ENCODE peak calls at places on chromosomes 1 and 21, in nine cellular contexts. A is ovary, V is tibial nerve, L is transverse colon, N is suprapubic skin, F is GM12878, E is sigmoid colon, O is stomach, J is HepG2. S is an unnamed sample.

GRCh38 chr1:3084154-3084553 is 15.2 kb downstream of the PRDM16 start:
- DNase-seq in A (no peak), V (no peak), L (no peak), N (no peak), F (no peak), E (no peak), O (no peak), J (no peak), S (no peak)

GRCh38 chr1:236699366-236699765 is 13.1 kb downstream of the ACTN2 start:
- DNase-seq in A (no peak), V (no peak), L (no peak), N (no peak), F (no peak), E (no peak), O (no peak), J (no peak), S (no peak)

GRCh38 chr21:46551636-46552241 is 53.1 kb downstream of the S100B start:
- DNase-seq in A (no peak), V (no peak), L (no peak), N (no peak), F (no peak), E (peak; percentile 70), O (peak; percentile 29), J (no peak), S (peak; percentile 77)

GRCh38 chr1:152411144-152411543 is 2.9 kb downstream of the CRNN start:
- DNase-seq in A (no peak), V (no peak), L (no peak), N (no peak), F (no peak), E (peak; percentile 73), O (no peak), J (no peak), S (no peak)

GRCh38 chr1:8408151-8408839 is 90.4 kb downstream of the SLC45A1 start:
- DNase-seq in A (peak; percentile 82), V (no peak), L (peak; percentile 82), N (peak; percentile 85), F (no peak), E (peak; percentile 93), O (peak; percentile 85), J (no peak), S (no peak)

GRCh38 chr1:45470306-45470798 is 20.6 kb downstream of the TESK2 start:
- DNase-seq in A (no peak), V (no peak), L (no peak), N (no peak), F (peak; percentile 72), E (no peak), O (no peak), J (no peak), S (no peak)

GRCh38 chr1:174052621-174053020 is 30.5 kb upstream of the RC3H1 start:
- DNase-seq in A (no peak), V (no peak), L (no peak), N (no peak), F (no peak), E (no peak), O (no peak), J (no peak), S (no peak)

GRCh38 chr21:37208056-37208705 is 59.0 kb downstream of the VPS26C start:
- DNase-seq in A (no peak), V (peak; percentile 37), L (peak; percentile 51), N (no peak), F (peak; percentile 68), E (no peak), O (peak; percentile 62), J (peak; percentile 13), S (peak; percentile 89)

GRCh38 chr1:15618685-15619525 is 1.6 kb downstream of the DDI2 start:
- DNase-seq in A (no peak), V (no peak), L (no peak), N (no peak), F (no peak), E (no peak), O (no peak), J (peak; percentile 94), S (no peak)

GRCh38 chr21:29477941-29478340 is 179.2 kb downstream of the BACH1 start:
- DNase-seq in A (no peak), V (no peak), L (no peak), N (no peak), F (no peak), E (no peak), O (no peak), J (no peak), S (no peak)

GRCh38 chr1:79373481-79374132 is 367.1 kb upstream of the ADGRL4 start:
- DNase-seq in A (no peak), V (no peak), L (no peak), N (no peak), F (no peak), E (no peak), O (peak; percentile 43), J (no peak), S (peak; percentile 21)

GRCh38 chr1:40768146-40768990 is 15.2 kb upstream of the KCNQ4 start:
- DNase-seq in A (no peak), V (no peak), L (no peak), N (no peak), F (no peak), E (no peak), O (no peak), J (no peak), S (no peak)

GRCh38 chr1:203173156-203173555 is 2.5 kb downstream of the MYBPH start:
- DNase-seq in A (peak; percentile 14), V (no peak), L (no peak), N (no peak), F (no peak), E (no peak), O (no peak), J (no peak), S (no peak)

DNA sequence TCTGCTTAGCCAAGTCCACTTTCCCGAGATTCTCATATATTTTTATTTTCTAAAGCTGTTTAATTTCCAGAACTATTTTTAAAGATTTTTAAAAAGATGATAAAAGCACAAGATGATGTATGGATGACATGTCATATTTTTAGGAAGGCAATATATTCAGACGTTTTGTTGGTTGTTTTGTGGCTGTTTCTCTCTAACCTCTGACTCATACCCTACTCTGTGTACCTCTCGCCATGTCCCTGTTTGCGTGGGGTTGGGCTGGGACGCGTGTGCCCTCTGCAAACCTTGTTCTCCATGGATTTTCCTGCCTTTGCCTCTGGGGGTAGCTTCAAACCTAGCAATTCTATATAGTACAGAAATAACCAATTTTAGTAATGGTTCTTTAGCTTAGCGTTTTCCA is 132.0 kb downstream of the GALNT2 start:
- DNase-seq in A (no peak), V (no peak), L (no peak), N (no peak), F (no peak), E (no peak), O (peak; percentile 24), J (no peak), S (no peak)
- TF ChIP-seq EP300 in A (no peak), V (no peak), L (no peak), N (no peak), F (no peak), E (no peak), O (no peak), J (no peak), S (no peak)

GRCh38 chr1:222263791-222264190 is 284.1 kb downstream of the HHIPL2 start:
- DNase-seq in A (no peak), V (no peak), L (no peak), N (no peak), F (no peak), E (no peak), O (no peak), J (no peak), S (no peak)

GRCh38 chr1:222266223-222267215 is 281.4 kb downstream of the HHIPL2 start:
- DNase-seq in A (peak; percentile 54), V (no peak), L (no peak), N (no peak), F (no peak), E (no peak), O (no peak), J (no peak), S (peak; percentile 13)
- H3K27me3 ChIP-seq in A (no peaks in the 10 kb centered on the region), V (no peaks in the 10 kb centered on the region), L (no peaks in the 10 kb centered on the region), N (peaks cover 3% of the 10 kb centered on the region), F (no peaks in the 10 kb centered on the region), E (no peaks in the 10 kb centered on the region), O (no peaks in the 10 kb centered on the region), J (no peaks in the 10 kb centered on the region), S (no peaks in the 10 kb centered on the region)

GRCh38 chr1:6948861-6949260 is 163.6 kb downstream of the CAMTA1 start:
- DNase-seq in A (no peak), V (no peak), L (no peak), N (no peak), F (no peak), E (no peak), O (no peak), J (no peak), S (no peak)

GRCh38 chr1:6947952-6948351 is 162.7 kb downstream of the CAMTA1 start:
- DNase-seq in A (no peak), V (no peak), L (no peak), N (no peak), F (no peak), E (no peak), O (no peak), J (no peak), S (no peak)

GRCh38 chr1:6949991-6950765 is 164.9 kb downstream of the CAMTA1 start:
- DNase-seq in A (no peak), V (no peak), L (no peak), N (no peak), F (no peak), E (no peak), O (no peak), J (no peak), S (no peak)

GRCh38 chr1:6951536-6951935 is 166.3 kb downstream of the CAMTA1 start:
- DNase-seq in A (no peak), V (no peak), L (no peak), N (no peak), F (no peak), E (no peak), O (no peak), J (no peak), S (no peak)

GRCh38 chr1:6948416-6948815 is 163.2 kb downstream of the CAMTA1 start:
- DNase-seq in A (no peak), V (no peak), L (no peak), N (no peak), F (no peak), E (no peak), O (no peak), J (no peak), S (no peak)
- H3K27ac ChIP-seq in A (no peak overlapping the region), V (no peak overlapping the region), L (no peak overlapping the region), N (no peak overlapping the region), F (no peak overlapping the region), E (no peak overlapping the region), O (no peak overlapping the region), J (no peak overlapping the region), S (no peak overlapping the region)

GRCh38 chr1:6030547-6031261 is 15.0 kb upstream of the KCNAB2 start:
- DNase-seq in A (no peak), V (no peak), L (no peak), N (no peak), F (no peak), E (no peak), O (no peak), J (no peak), S (no peak)

GRCh38 chr1:6029351-6029750 is 16.3 kb upstream of the KCNAB2 start:
- DNase-seq in A (no peak), V (no peak), L (no peak), N (no peak), F (no peak), E (no peak), O (no peak), J (no peak), S (no peak)

GRCh38 chr1:6027591-6027990 is 18.1 kb upstream of the KCNAB2 start:
- DNase-seq in A (no peak), V (no peak), L (no peak), N (no peak), F (no peak), E (no peak), O (no peak), J (no peak), S (no peak)

GRCh38 chr1:6028042-6028895 is 17.4 kb upstream of the KCNAB2 start:
- DNase-seq in A (no peak), V (no peak), L (peak; percentile 43), N (no peak), F (no peak), E (no peak), O (peak; percentile 43), J (no peak), S (no peak)

GRCh38 chr1:6030144-6030543 is 15.5 kb upstream of the KCNAB2 start:
- DNase-seq in A (no peak), V (no peak), L (no peak), N (no peak), F (no peak), E (no peak), O (no peak), J (no peak), S (no peak)
- TF ChIP-seq EP300 in A (no peak), V (no peak), L (no peak), N (no peak), F (no peak), E (no peak), O (no peak), J (no peak), S (no peak)